ENCODE peak calls at places on chromosomes 13 and 19, in four cellular contexts. S is cardiac fibroblast, L is fibroblast of lung, C is fibroblast of pulmonary artery. V is an unnamed sample.

GRCh38 chr19:54165222-54165621 is 5.7 kb upstream of the LENG1 start:
- DNase-seq in L (no peak), C (no peak), S (no peak), V (no peak)

GRCh38 chr19:3785938-3786824 is at the start of gene MATK:
- DNase-seq in L (no peak), S (no peak), C (no peak), V (no peak)

GRCh38 chr19:35959040-35959967 is 23.1 kb downstream of the LRFN3 start:
- DNase-seq in C (no peak), S (no peak), L (no peak), V (no peak)

GRCh38 chr13:68056816-68057710 is 826.9 kb upstream of the PCDH9 start:
- DNase-seq in C (peak), L (peak), S (peak), V (peak)

GRCh38 chr19:32406161-32407003 is 812 bp downstream of the DPY19L3 start:
- DNase-seq in L (no peak), C (no peak), S (no peak), V (no peak)

GRCh38 chr13:98985591-98985990 is 7.7 kb upstream of the DOCK9 start:
- DNase-seq in S (no peak), L (no peak), C (no peak), V (no peak)

GRCh38 chr13:45370922-45371406 is 30.0 kb upstream of the TPT1 start:
- DNase-seq in L (peak), S (peak), C (peak), V (peak)

GRCh38 chr13:72104656-72105180 is 237.7 kb upstream of the DACH1 start:
- DNase-seq in S (peak), L (peak), C (peak), V (no peak)

GRCh38 chr13:113448545-113448884 is 4.8 kb downstream of the ADPRHL1 start:
- DNase-seq in L (no peak), S (no peak), C (no peak), V (no peak)

GRCh38 chr13:49305824-49306425 is 58.2 kb downstream of the CDADC1 start:
- DNase-seq in C (no peak), L (no peak), S (no peak), V (no peak)

GRCh38 chr19:42284066-42284501 is 15.0 kb downstream of the CIC start:
- DNase-seq in S (peak), C (peak), L (peak), V (peak)

GRCh38 chr13:51769455-51770127 is 34.4 kb downstream of the DHRS12 start:
- DNase-seq in S (peak), L (no peak), C (peak), V (peak)

GRCh38 chr13:113195360-113195759 is 13.1 kb downstream of the PCID2 start:
- DNase-seq in S (no peak), L (no peak), C (no peak), V (no peak)

GRCh38 chr19:5628470-5628869 is 5.6 kb downstream of the SAFB start:
- DNase-seq in L (peak), S (peak), C (no peak), V (peak)

GRCh38 chr13:32233062-32233461 is 82.1 kb downstream of the ZAR1L start:
- DNase-seq in S (no peak), L (no peak), C (no peak), V (no peak)

GRCh38 chr19:38183227-38183914 is 40.7 kb downstream of the DPF1 start:
- DNase-seq in L (no peak), C (peak), S (peak), V (peak)
- H3K4me3 ChIP-seq in L (peak), C (peak), S (peak), V (peak)

GRCh38 chr19:47155141-47155540 is 24.5 kb downstream of the SAE1 start:
- DNase-seq in L (no peak), C (peak), S (no peak), V (no peak)

GRCh38 chr19:47153266-47153665 is 22.6 kb downstream of the SAE1 start:
- DNase-seq in C (no peak), S (no peak), L (no peak), V (no peak)

GRCh38 chr19:47152632-47153031 is 22.0 kb downstream of the SAE1 start:
- DNase-seq in S (no peak), L (no peak), C (no peak), V (no peak)

GRCh38 chr19:47151627-47152026 is 21.0 kb downstream of the SAE1 start:
- DNase-seq in C (no peak), L (no peak), S (no peak), V (no peak)

DNA sequence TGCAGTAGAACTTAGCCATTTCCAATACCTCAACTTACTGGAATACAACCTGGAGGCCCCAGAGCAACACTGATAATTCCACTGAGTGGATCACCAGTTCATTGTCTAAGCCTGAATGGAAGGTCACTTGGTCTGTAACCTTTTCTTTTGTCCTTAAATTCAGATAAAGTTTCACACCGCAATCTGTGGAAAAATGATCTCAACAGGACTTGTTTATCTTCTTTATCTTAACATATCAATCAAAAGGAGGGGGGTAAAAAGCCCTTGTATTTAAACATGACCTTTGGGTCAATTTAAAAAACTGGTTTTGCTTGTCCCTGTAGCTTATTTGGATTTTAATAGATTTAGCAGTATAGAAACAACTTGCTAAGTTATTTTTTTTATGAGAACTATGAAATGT is 21.6 kb downstream of the SAE1 start:
- DNase-seq in C (no peak), S (no peak), L (no peak), V (no peak)
- TF ChIP-seq CTCF in C (no peak), S (no peak), L (no peak), V (no peak)

GRCh38 chr19:38316477-38317067 is 825 bp upstream of the YIF1B start:
- DNase-seq in L (no peak), S (no peak), C (no peak), V (no peak)
- H3K4me3 ChIP-seq in L (peak), S (peak), C (peak), V (peak)

GRCh38 chr19:18470153-18470552 is 32.2 kb upstream of the ISYNA1 start:
- DNase-seq in L (no peak), S (no peak), C (no peak), V (no peak)
- TF ChIP-seq CTCF in L (peak), S (peak), C (peak), V (peak)

GRCh38 chr13:100594255-100594654 is 5.7 kb upstream of the GGACT start:
- DNase-seq in L (no peak), C (no peak), S (no peak), V (no peak)

GRCh38 chr13:100594731-100595130 is 6.1 kb upstream of the GGACT start:
- DNase-seq in S (no peak), L (no peak), C (no peak), V (no peak)

GRCh38 chr13:100588350-100589177 is at the start of gene GGACT:
- DNase-seq in C (peak), S (peak), L (peak), V (peak)

GRCh38 chr13:100584901-100585300 is 3.7 kb downstream of the GGACT start:
- DNase-seq in L (peak), S (no peak), C (no peak), V (no peak)

DNA sequence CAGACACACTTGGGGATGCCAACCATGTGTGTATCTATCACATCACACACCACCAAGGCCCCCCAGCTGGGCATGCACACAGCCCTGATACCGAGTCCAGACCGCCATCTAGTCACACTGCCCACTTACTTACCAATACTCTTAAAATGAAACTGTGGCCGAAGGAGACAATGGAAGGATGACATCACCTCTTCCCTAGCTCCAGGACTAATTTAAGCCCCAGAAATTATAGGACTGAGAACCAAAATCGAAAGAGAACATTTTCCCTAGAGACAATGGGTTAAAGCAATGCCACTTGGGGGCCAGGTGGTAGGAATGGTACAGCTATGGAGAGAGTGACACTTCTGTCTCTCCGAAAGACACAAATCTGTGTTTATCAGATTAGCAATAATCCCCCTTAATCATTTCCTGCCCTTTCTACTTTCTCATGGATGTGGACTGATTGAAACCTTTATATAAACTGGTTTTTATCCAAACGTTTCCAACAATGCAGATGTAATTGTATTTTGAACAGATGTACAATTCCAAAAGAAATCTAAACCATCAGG is 663 bp upstream of the GGACT start:
- DNase-seq in C (no peak), L (no peak), S (peak), V (no peak)
- H3K4me3 ChIP-seq in C (no peak), L (peak), S (peak), V (peak)

GRCh38 chr19:39407394-39407643 is 672 bp downstream of the ZFP36 start:
- DNase-seq in S (no peak), L (no peak), C (no peak), V (no peak)

GRCh38 chr19:39405930-39406655 is 554 bp upstream of the ZFP36 start:
- DNase-seq in S (no peak), C (no peak), L (no peak), V (no peak)

GRCh38 chr19:39407644-39408391 is 1.2 kb downstream of the ZFP36 start:
- DNase-seq in C (peak), S (peak), L (no peak), V (peak)

GRCh38 chr19:39405261-39405912 is 1.3 kb upstream of the ZFP36 start:
- DNase-seq in S (no peak), C (no peak), L (no peak), V (no peak)

DNA sequence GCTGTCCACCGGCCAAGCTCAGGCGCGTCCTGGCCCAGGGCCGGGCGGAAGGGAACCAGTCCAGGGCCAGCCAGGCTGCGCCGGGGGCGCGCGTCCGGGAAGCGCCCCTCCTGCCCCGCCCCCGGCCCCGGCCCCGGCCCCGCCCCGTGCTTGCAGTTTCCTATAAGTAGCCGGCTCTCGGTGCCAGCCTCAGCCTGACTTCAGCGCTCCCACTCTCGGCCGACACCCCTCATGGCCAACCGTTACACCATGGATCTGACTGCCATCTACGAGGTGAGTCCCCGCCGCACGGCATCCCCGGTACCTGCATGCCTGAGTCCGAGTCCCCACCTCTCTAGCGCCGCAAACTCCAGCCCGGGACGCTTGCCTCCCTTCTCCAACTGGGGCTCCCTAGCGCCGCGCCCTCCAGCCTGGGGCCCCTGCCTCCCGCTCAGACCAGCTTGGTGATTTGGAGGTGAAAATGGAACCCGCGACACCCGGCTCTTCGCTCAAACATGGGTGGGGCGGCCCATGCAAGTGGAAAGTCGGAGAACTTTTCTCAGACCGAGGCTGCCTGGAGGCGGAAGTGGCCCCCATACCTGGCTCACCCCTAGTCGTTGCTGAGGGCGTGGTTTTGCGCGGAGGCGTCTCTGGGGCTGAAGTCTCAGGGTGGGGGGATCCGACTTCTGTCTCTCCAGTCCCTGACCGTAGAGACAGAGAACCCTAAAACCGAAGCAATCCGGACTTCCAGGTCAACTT is at the start of gene ZFP36:
- DNase-seq in C (peak), L (peak), S (peak), V (peak)
- TF ChIP-seq CTCF in C (no peak), L (no peak), S (no peak), V (no peak)

DNA sequence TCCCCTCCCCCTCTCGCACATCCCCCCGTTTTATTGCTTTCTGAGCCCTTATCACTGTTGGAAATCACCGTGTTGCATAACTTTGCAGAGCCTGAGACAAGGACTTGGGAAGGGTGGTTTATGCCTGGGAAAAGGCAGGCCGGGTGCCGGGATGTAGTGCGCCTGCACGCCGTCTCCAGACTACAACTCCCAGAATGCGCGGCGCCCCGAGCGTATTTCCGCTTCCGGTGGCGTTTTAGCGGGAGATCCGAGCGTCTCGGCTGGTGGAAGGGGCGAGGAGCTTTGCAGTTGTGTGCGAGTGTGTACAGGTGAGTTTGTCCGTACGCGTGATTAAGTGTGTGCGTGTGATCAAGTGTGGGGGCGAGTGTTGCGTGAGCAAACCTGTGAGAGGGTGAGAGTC is 75.4 kb downstream of the PEG3 start:
- DNase-seq in S (peak), C (no peak), L (no peak), V (peak)
- H3K4me3 ChIP-seq in S (no peak), C (peak), L (peak), V (peak)

GRCh38 chr13:70310720-70311119 is 202.5 kb upstream of the KLHL1 start:
- DNase-seq in S (no peak), L (peak), C (peak), V (no peak)
- TF ChIP-seq CTCF in S (no peak), L (no peak), C (peak), V (no peak)

DNA sequence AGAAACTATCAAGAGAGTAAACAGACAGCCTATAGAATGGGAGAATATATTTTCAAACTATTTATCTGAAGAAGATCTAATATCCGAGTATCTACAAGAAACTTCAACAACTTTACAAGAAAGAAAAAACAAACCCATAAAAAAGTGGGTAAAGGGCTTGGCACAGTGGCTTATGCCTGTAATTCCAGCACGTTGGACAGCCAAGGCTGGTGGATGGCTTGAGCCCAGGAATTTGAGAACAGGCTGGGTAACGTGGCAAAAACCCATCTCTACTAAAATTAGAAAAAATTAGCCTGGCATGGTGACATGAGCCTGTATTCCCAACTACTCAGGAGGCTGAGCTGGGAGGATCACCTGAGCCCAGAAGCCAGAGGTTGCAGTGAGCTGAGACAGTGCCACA is 7.8 kb upstream of the LGALS16 start:
- DNase-seq in L (no peak), C (no peak), S (no peak), V (no peak)
- H3K4me3 ChIP-seq in L (no peak), C (no peak), S (no peak), V (no peak)

GRCh38 chr19:30001794-30002193 is 59.8 kb downstream of the URI1 start:
- DNase-seq in L (peak), S (peak), C (peak), V (no peak)
- TF ChIP-seq CTCF in L (peak), S (peak), C (peak), V (no peak)